ENCODE peak calls at places on chromosomes 6 and 20, in five cellular contexts. One of them, this sample, is unnamed.
A peak's percentile ranks its signal among the peaks of the same experiment; 100 is the strongest.

GRCh38 chr6:150006961-150007464 is 18.3 kb downstream of the RAET1L start:
- DNase-seq in cardiac fibroblast: peak; percentile 23
- DNase-seq in right atrium auricular region: no peak
- DNase-seq in LNCaP clone FGC: no peak
- DNase-seq in skeletal muscle cell: no peak
- DNase-seq in this sample: no peak

GRCh38 chr6:15638373-15638772 is 24.5 kb downstream of the DTNBP1 start:
- DNase-seq in cardiac fibroblast: no peak
- DNase-seq in right atrium auricular region: no peak
- DNase-seq in LNCaP clone FGC: no peak
- DNase-seq in skeletal muscle cell: no peak
- DNase-seq in this sample: no peak

GRCh38 chr6:46130665-46131064 is 876 bp downstream of the ENPP4 start:
- DNase-seq in cardiac fibroblast: no peak
- DNase-seq in right atrium auricular region: no peak
- DNase-seq in LNCaP clone FGC: no peak
- DNase-seq in skeletal muscle cell: no peak
- DNase-seq in this sample: no peak

GRCh38 chr6:35496851-35497570 is at the start of gene TEAD3:
- DNase-seq in cardiac fibroblast: peak; percentile 71
- DNase-seq in right atrium auricular region: no peak
- DNase-seq in LNCaP clone FGC: no peak
- DNase-seq in skeletal muscle cell: no peak
- DNase-seq in this sample: peak; percentile 59

GRCh38 chr20:6265204-6265904 is 142.5 kb upstream of the FERMT1 start:
- DNase-seq in cardiac fibroblast: peak; percentile 91
- DNase-seq in right atrium auricular region: no peak
- DNase-seq in LNCaP clone FGC: peak; percentile 7
- DNase-seq in skeletal muscle cell: peak; percentile 40
- DNase-seq in this sample: no peak

GRCh38 chr6:15989397-15989796 is 139.5 kb upstream of the MYLIP start:
- DNase-seq in cardiac fibroblast: no peak
- DNase-seq in right atrium auricular region: no peak
- DNase-seq in LNCaP clone FGC: no peak
- DNase-seq in skeletal muscle cell: no peak
- DNase-seq in this sample: no peak

GRCh38 chr6:13305256-13305650 is 23.1 kb downstream of the TBC1D7 start:
- DNase-seq in cardiac fibroblast: no peak
- DNase-seq in right atrium auricular region: no peak
- DNase-seq in LNCaP clone FGC: no peak
- DNase-seq in skeletal muscle cell: no peak
- DNase-seq in this sample: no peak

GRCh38 chr20:25077610-25078169 is 4.3 kb downstream of the VSX1 start:
- DNase-seq in cardiac fibroblast: peak; percentile 39
- DNase-seq in right atrium auricular region: peak; percentile 60
- DNase-seq in LNCaP clone FGC: no peak
- DNase-seq in skeletal muscle cell: no peak
- DNase-seq in this sample: no peak

GRCh38 chr20:61732511-61733210 is 333.0 kb downstream of the TAF4 start:
- DNase-seq in cardiac fibroblast: no peak
- DNase-seq in right atrium auricular region: no peak
- DNase-seq in LNCaP clone FGC: no peak
- DNase-seq in skeletal muscle cell: no peak
- DNase-seq in this sample: no peak

GRCh38 chr6:151292974-151293373 is 53.2 kb downstream of the AKAP12 start:
- DNase-seq in cardiac fibroblast: peak; percentile 41
- DNase-seq in right atrium auricular region: no peak
- DNase-seq in LNCaP clone FGC: no peak
- DNase-seq in skeletal muscle cell: no peak
- DNase-seq in this sample: no peak

GRCh38 chr6:112682088-112682487 is 335.0 kb downstream of the RFPL4B start:
- DNase-seq in cardiac fibroblast: no peak
- DNase-seq in right atrium auricular region: no peak
- DNase-seq in LNCaP clone FGC: no peak
- DNase-seq in skeletal muscle cell: no peak
- DNase-seq in this sample: no peak

GRCh38 chr6:164183556-164184123 is 769.1 kb downstream of the QKI start:
- DNase-seq in cardiac fibroblast: no peak
- DNase-seq in right atrium auricular region: no peak
- DNase-seq in LNCaP clone FGC: no peak
- DNase-seq in skeletal muscle cell: no peak
- DNase-seq in this sample: peak; percentile 20

GRCh38 chr20:19889011-19889953 is 127.9 kb upstream of the NAA20 start:
- DNase-seq in cardiac fibroblast: peak; percentile 87
- DNase-seq in right atrium auricular region: peak; percentile 70
- DNase-seq in LNCaP clone FGC: no peak
- DNase-seq in skeletal muscle cell: peak; percentile 39
- DNase-seq in this sample: peak; percentile 84

GRCh38 chr20:36384022-36384619 is 78.0 kb downstream of the DLGAP4 start:
- DNase-seq in cardiac fibroblast: peak; percentile 58
- DNase-seq in right atrium auricular region: no peak
- DNase-seq in LNCaP clone FGC: peak; percentile 3
- DNase-seq in skeletal muscle cell: no peak
- DNase-seq in this sample: no peak

GRCh38 chr20:60057866-60058807 is 99.9 kb downstream of the CDH26 start:
- DNase-seq in cardiac fibroblast: peak; percentile 54
- DNase-seq in right atrium auricular region: peak; percentile 67
- DNase-seq in LNCaP clone FGC: no peak
- DNase-seq in skeletal muscle cell: peak; percentile 91
- DNase-seq in this sample: peak; percentile 57

GRCh38 chr6:1551236-1551635 is 58.5 kb upstream of the FOXC1 start:
- DNase-seq in cardiac fibroblast: no peak
- DNase-seq in right atrium auricular region: no peak
- DNase-seq in LNCaP clone FGC: no peak
- DNase-seq in skeletal muscle cell: no peak
- DNase-seq in this sample: no peak

GRCh38 chr6:48472121-48472520 is 361.1 kb upstream of the PTCHD4 start:
- DNase-seq in cardiac fibroblast: peak; percentile 3
- DNase-seq in right atrium auricular region: no peak
- DNase-seq in LNCaP clone FGC: no peak
- DNase-seq in skeletal muscle cell: no peak
- DNase-seq in this sample: no peak

GRCh38 chr20:51345601-51346101 is 196.9 kb downstream of the NFATC2 start:
- DNase-seq in cardiac fibroblast: peak; percentile 82
- DNase-seq in right atrium auricular region: peak; percentile 62
- DNase-seq in LNCaP clone FGC: no peak
- DNase-seq in skeletal muscle cell: no peak
- DNase-seq in this sample: no peak

GRCh38 chr6:139540276-139540675 is 165.8 kb upstream of the CITED2 start:
- DNase-seq in cardiac fibroblast: peak; percentile 93
- DNase-seq in right atrium auricular region: no peak
- DNase-seq in LNCaP clone FGC: no peak
- DNase-seq in skeletal muscle cell: peak; percentile 72
- DNase-seq in this sample: no peak

GRCh38 chr6:70221025-70221714 is 81.7 kb downstream of the COL9A1 start:
- DNase-seq in cardiac fibroblast: peak; percentile 52
- DNase-seq in right atrium auricular region: no peak
- DNase-seq in LNCaP clone FGC: no peak
- DNase-seq in skeletal muscle cell: no peak
- DNase-seq in this sample: no peak

GRCh38 chr6:157531169-157531985 is 150.4 kb downstream of the ZDHHC14 start:
- DNase-seq in cardiac fibroblast: no peak
- DNase-seq in right atrium auricular region: no peak
- DNase-seq in LNCaP clone FGC: no peak
- DNase-seq in skeletal muscle cell: no peak
- DNase-seq in this sample: no peak

GRCh38 chr6:107116328-107116892 is 1.1 kb upstream of the BEND3 start:
- DNase-seq in cardiac fibroblast: peak; percentile 25
- DNase-seq in right atrium auricular region: no peak
- DNase-seq in LNCaP clone FGC: no peak
- DNase-seq in skeletal muscle cell: no peak
- DNase-seq in this sample: no peak

GRCh38 chr20:31494131-31494530 is 19.0 kb downstream of the REM1 start:
- DNase-seq in cardiac fibroblast: peak; percentile 74
- DNase-seq in right atrium auricular region: no peak
- DNase-seq in LNCaP clone FGC: no peak
- DNase-seq in skeletal muscle cell: no peak
- DNase-seq in this sample: no peak

GRCh38 chr20:21396045-21396893 is 1.1 kb downstream of the NKX2-4 start:
- DNase-seq in cardiac fibroblast: no peak
- DNase-seq in right atrium auricular region: no peak
- DNase-seq in LNCaP clone FGC: no peak
- DNase-seq in skeletal muscle cell: no peak
- DNase-seq in this sample: peak; percentile 15

GRCh38 chr20:21396921-21397340 is 395 bp downstream of the NKX2-4 start:
- DNase-seq in cardiac fibroblast: no peak
- DNase-seq in right atrium auricular region: no peak
- DNase-seq in LNCaP clone FGC: no peak
- DNase-seq in skeletal muscle cell: no peak
- DNase-seq in this sample: no peak

GRCh38 chr20:21395039-21395665 is 2.2 kb downstream of the NKX2-4 start:
- DNase-seq in cardiac fibroblast: no peak
- DNase-seq in right atrium auricular region: no peak
- DNase-seq in LNCaP clone FGC: no peak
- DNase-seq in skeletal muscle cell: no peak
- DNase-seq in this sample: no peak

GRCh38 chr20:21394120-21394519 is 3.2 kb downstream of the NKX2-4 start:
- DNase-seq in cardiac fibroblast: no peak
- DNase-seq in right atrium auricular region: no peak
- DNase-seq in LNCaP clone FGC: no peak
- DNase-seq in skeletal muscle cell: no peak
- DNase-seq in this sample: no peak

GRCh38 chr20:21395666-21396044 is 1.7 kb downstream of the NKX2-4 start:
- DNase-seq in cardiac fibroblast: no peak
- DNase-seq in right atrium auricular region: no peak
- DNase-seq in LNCaP clone FGC: no peak
- DNase-seq in skeletal muscle cell: no peak
- DNase-seq in this sample: no peak
- H3K4me3 ChIP-seq in cardiac fibroblast: no peak overlapping the region
- H3K4me3 ChIP-seq in right atrium auricular region: peak overlapping the region; percentile 31
- H3K4me3 ChIP-seq in LNCaP clone FGC: no peak overlapping the region
- H3K4me3 ChIP-seq in skeletal muscle cell: no peak overlapping the region
- H3K4me3 ChIP-seq in this sample: no peak overlapping the region

DNA sequence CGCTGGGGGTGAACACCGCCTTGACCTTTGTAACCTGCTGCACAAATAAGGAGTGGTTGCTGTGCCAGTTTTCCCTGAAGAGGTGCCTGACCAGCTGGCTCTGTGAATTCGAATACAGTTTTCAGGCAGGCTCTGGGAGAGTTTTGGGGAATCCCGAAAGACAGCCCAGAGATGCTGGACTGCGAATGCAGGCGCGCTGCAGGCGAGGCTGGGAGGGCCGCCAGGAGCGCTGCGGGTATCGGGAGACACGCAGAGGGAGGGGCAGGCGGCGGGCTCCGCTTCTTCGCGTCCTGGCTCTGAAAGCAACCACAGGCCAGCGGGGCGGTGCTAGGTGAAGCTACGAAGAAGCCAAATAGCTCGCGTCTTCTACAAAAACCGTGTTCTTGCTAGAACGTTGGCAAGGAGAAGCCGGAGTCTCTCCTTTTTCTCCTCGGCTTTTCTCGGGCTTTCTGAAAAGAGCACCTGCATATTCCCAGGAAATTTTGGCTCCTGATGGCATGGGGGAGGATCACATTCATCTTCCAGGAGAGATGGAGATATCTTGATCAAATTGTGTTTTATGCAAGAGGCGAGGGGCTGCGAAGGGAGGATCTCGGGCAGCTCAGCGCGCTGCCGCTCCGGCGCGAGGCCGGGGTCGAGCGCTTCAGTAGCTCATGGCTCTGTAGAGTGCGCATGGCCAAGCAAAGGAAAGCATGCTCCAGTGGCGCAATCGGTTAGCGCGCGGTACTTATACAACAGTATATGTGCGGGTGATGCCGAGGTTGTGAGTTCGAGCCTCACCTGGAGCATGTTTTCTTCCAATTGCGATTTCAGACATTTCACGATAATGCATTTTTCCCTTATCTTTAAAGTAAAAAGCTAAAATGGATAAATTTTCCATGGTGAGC is 158.1 kb upstream of the ZNF184 start:
- DNase-seq in cardiac fibroblast: peak; percentile 85
- DNase-seq in right atrium auricular region: no peak
- DNase-seq in LNCaP clone FGC: no peak
- DNase-seq in skeletal muscle cell: no peak
- DNase-seq in this sample: no peak
- H3K4me3 ChIP-seq in cardiac fibroblast: peak overlapping the region; percentile 61
- H3K4me3 ChIP-seq in right atrium auricular region: peak overlapping the region; percentile 23
- H3K4me3 ChIP-seq in LNCaP clone FGC: peak overlapping the region; percentile 57
- H3K4me3 ChIP-seq in skeletal muscle cell: peak overlapping the region; percentile 37
- H3K4me3 ChIP-seq in this sample: peak overlapping the region; percentile 16

DNA sequence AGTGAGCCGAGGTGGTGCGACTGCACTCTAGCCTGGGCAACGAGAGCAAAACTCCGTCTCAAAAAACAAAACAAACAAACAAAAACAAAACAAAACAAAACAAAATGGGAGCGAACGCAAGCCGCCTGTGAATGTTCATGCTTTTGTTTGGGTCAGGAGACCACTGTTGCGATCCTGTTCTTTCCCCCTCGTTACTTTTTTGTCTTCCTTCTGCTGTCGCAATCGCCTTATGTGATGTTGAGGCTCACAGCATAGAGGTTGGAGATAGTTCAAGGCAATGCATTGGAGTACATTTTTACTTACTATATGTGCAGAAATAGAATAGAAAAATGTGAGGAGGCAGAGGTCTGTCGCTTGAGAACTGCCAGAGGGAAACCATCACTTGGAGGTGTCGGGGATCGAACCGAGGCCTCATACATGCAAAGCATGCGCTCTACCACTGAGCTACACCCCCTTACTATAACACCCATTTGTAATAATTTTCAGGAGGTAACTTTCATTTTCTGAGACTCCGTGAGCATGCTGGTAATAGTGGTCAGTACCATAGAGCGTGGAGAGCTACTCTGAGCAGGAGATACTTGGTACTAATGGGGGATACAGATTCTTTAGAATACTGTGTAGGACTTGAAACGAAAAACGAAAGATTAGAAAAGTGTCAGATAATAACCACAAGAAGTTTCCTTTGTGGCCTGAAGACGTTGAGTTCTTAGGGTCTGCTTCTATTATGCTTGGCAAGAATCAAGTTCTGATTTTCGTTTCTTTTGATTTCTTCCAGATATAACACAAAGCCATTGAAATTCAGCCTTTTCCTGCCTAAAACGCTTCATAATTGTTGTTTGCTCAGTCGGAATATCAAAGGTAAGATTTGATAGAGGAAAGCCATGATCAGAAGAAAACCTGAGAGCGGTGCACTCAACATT is 121.1 kb downstream of the TRIM27 start:
- DNase-seq in cardiac fibroblast: peak; percentile 86
- DNase-seq in right atrium auricular region: no peak
- DNase-seq in LNCaP clone FGC: no peak
- DNase-seq in skeletal muscle cell: no peak
- DNase-seq in this sample: no peak
- H3K4me3 ChIP-seq in cardiac fibroblast: no peak overlapping the region
- H3K4me3 ChIP-seq in right atrium auricular region: no peak overlapping the region
- H3K4me3 ChIP-seq in LNCaP clone FGC: peak overlapping the region; percentile 55
- H3K4me3 ChIP-seq in skeletal muscle cell: peak overlapping the region; percentile 12
- H3K4me3 ChIP-seq in this sample: no peak overlapping the region

GRCh38 chr6:161132384-161132783 is 140.8 kb downstream of the MAP3K4 start:
- DNase-seq in cardiac fibroblast: no peak
- DNase-seq in right atrium auricular region: no peak
- DNase-seq in LNCaP clone FGC: no peak
- DNase-seq in skeletal muscle cell: no peak
- DNase-seq in this sample: no peak

GRCh38 chr6:161128680-161129196 is 137.2 kb downstream of the MAP3K4 start:
- DNase-seq in cardiac fibroblast: peak; percentile 86
- DNase-seq in right atrium auricular region: no peak
- DNase-seq in LNCaP clone FGC: no peak
- DNase-seq in skeletal muscle cell: peak; percentile 36
- DNase-seq in this sample: no peak

GRCh38 chr6:161130606-161131005 is 139.0 kb downstream of the MAP3K4 start:
- DNase-seq in cardiac fibroblast: no peak
- DNase-seq in right atrium auricular region: no peak
- DNase-seq in LNCaP clone FGC: peak; percentile 71
- DNase-seq in skeletal muscle cell: no peak
- DNase-seq in this sample: no peak

GRCh38 chr6:161133973-161134372 is 139.9 kb downstream of the AGPAT4 start:
- DNase-seq in cardiac fibroblast: no peak
- DNase-seq in right atrium auricular region: no peak
- DNase-seq in LNCaP clone FGC: no peak
- DNase-seq in skeletal muscle cell: no peak
- DNase-seq in this sample: no peak

GRCh38 chr6:161131367-161131766 is 139.8 kb downstream of the MAP3K4 start:
- DNase-seq in cardiac fibroblast: no peak
- DNase-seq in right atrium auricular region: no peak
- DNase-seq in LNCaP clone FGC: no peak
- DNase-seq in skeletal muscle cell: no peak
- DNase-seq in this sample: no peak
- H3K4me3 ChIP-seq in cardiac fibroblast: no peak overlapping the region
- H3K4me3 ChIP-seq in right atrium auricular region: no peak overlapping the region
- H3K4me3 ChIP-seq in LNCaP clone FGC: no peak overlapping the region
- H3K4me3 ChIP-seq in skeletal muscle cell: no peak overlapping the region
- H3K4me3 ChIP-seq in this sample: no peak overlapping the region